ENCODE peak calls at places on chromosomes 16 and 17, in five cellular contexts. One of them, this sample, is unnamed. For H3K4me1 and H3K36me3, the result is how much of the 10 kb centered on the place peaks cover.

GRCh38 chr17:64685705-64686104 is 23.6 kb upstream of the SMURF2 start:
- DNase-seq in H1: no peak
- DNase-seq in upper lobe of left lung: no peak
- DNase-seq in stomach: no peak
- DNase-seq in tibial nerve: no peak
- DNase-seq in this sample: no peak

GRCh38 chr17:44108440-44109311 is 14.8 kb downstream of the HDAC5 start:
- DNase-seq in tibial nerve: peak
- DNase-seq in stomach: peak
- DNase-seq in H1: no peak
- DNase-seq in upper lobe of left lung: no peak
- DNase-seq in this sample: peak

GRCh38 chr17:73165616-73166404 is 1.0 kb downstream of the SSTR2 start:
- DNase-seq in upper lobe of left lung: peak
- DNase-seq in tibial nerve: no peak
- DNase-seq in stomach: no peak
- DNase-seq in H1: no peak
- DNase-seq in this sample: no peak

GRCh38 chr16:64589836-64590235 is 532.0 kb downstream of the CDH11 start:
- DNase-seq in tibial nerve: no peak
- DNase-seq in H1: no peak
- DNase-seq in stomach: no peak
- DNase-seq in upper lobe of left lung: no peak
- DNase-seq in this sample: no peak

GRCh38 chr16:1049976-1050247 is 22.6 kb upstream of the SSTR5 start:
- DNase-seq in stomach: no peak
- DNase-seq in H1: no peak
- DNase-seq in upper lobe of left lung: peak
- DNase-seq in tibial nerve: no peak
- DNase-seq in this sample: no peak

GRCh38 chr17:82938486-82939212 is 98.8 kb upstream of the ZNF750 start:
- DNase-seq in tibial nerve: no peak
- DNase-seq in stomach: no peak
- DNase-seq in upper lobe of left lung: no peak
- DNase-seq in H1: no peak
- DNase-seq in this sample: no peak

GRCh38 chr16:1101133-1101532 is 5.1 kb upstream of the C1QTNF8 start:
- DNase-seq in upper lobe of left lung: no peak
- DNase-seq in stomach: no peak
- DNase-seq in tibial nerve: no peak
- DNase-seq in H1: no peak
- DNase-seq in this sample: no peak

GRCh38 chr16:4314532-4315184 is 1.2 kb upstream of the GLIS2 start:
- DNase-seq in tibial nerve: no peak
- DNase-seq in H1: no peak
- DNase-seq in stomach: no peak
- DNase-seq in upper lobe of left lung: peak
- DNase-seq in this sample: no peak

GRCh38 chr17:21280081-21280518 is 4.4 kb upstream of the MAP2K3 start:
- DNase-seq in stomach: peak
- DNase-seq in tibial nerve: peak
- DNase-seq in upper lobe of left lung: peak
- DNase-seq in H1: no peak
- DNase-seq in this sample: peak

GRCh38 chr16:65044861-65045260 is 77.0 kb downstream of the CDH11 start:
- DNase-seq in tibial nerve: no peak
- DNase-seq in stomach: no peak
- DNase-seq in upper lobe of left lung: peak
- DNase-seq in H1: no peak
- DNase-seq in this sample: no peak

GRCh38 chr17:15255713-15256454 is 9.2 kb downstream of the PMP22 start:
- DNase-seq in H1: no peak
- DNase-seq in stomach: no peak
- DNase-seq in tibial nerve: no peak
- DNase-seq in upper lobe of left lung: no peak
- DNase-seq in this sample: no peak
- H3K4me1 ChIP-seq in H1: under half
- H3K4me1 ChIP-seq in stomach: half or more
- H3K4me1 ChIP-seq in tibial nerve: half or more
- H3K4me1 ChIP-seq in upper lobe of left lung: under half
- H3K4me1 ChIP-seq in this sample: under half

DNA sequence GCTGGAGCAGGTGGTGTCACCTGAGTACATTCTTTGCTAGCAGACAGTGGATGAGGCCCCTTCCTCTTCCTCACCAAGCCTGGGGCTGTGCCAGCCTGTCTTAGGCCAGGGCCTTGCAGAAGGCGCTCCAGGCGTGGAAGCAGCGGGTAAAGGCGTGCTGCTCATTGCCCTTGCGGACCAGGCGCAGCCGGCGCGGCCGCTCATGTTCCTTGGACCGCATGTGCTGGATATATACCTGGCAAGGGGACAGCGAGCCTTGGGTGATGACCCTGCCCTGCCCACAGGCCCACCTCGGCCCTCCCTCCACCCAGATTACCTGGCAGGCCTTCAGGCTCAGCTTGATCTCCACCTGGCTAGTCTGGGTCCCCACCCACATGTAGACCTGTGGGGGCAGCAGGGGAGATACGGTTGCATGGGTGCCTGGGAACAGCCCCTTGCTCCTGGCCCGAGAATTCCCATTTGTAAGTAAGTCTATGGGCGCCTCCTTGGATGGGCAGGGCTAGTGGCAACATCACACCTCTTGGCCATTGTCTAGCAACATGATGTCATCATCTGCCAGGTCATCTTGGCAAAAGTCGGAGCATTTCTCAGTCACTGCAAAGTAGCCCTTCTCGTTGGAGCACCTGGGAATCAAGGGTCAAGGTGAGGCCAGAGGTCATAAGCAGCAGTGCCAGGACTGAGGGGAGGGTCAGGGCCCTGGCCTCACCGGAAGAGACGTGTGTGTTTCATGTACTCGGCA is 13.3 kb downstream of the FLII start:
- DNase-seq in stomach: no peak
- DNase-seq in upper lobe of left lung: peak
- DNase-seq in tibial nerve: no peak
- DNase-seq in H1: no peak
- DNase-seq in this sample: no peak
- H3K36me3 ChIP-seq in stomach: half or more
- H3K36me3 ChIP-seq in upper lobe of left lung: half or more
- H3K36me3 ChIP-seq in tibial nerve: under half
- H3K36me3 ChIP-seq in H1: under half
- H3K36me3 ChIP-seq in this sample: under half

DNA sequence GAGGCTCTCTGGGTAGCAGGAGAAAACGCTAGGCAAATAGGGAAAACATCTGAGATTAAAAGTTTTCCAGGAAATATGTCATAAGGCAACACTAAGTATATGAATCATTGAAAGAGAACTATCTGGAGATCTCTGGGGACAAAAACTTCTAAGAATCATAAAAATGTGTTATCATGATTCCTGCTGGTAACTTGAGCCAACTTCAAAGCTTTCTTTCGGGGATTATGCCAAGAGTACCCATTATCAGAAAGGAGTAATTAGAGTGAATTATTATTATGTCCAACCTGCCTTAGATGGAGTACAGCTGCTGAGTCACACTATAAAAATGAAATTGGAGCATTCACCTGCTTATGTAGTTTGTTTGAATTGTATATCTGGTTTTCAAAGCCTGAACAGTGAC is 488.5 kb upstream of the SOX9 start:
- DNase-seq in H1: no peak
- DNase-seq in upper lobe of left lung: no peak
- DNase-seq in stomach: no peak
- DNase-seq in tibial nerve: no peak
- DNase-seq in this sample: no peak
- TF ChIP-seq EP300 in H1: no peak
- TF ChIP-seq EP300 in upper lobe of left lung: no peak
- TF ChIP-seq EP300 in stomach: no peak
- TF ChIP-seq EP300 in tibial nerve: no peak
- TF ChIP-seq EP300 in this sample: no peak

GRCh38 chr17:45291170-45291805 is 25.5 kb downstream of the MAP3K14 start:
- DNase-seq in upper lobe of left lung: no peak
- DNase-seq in tibial nerve: no peak
- DNase-seq in stomach: no peak
- DNase-seq in H1: no peak
- DNase-seq in this sample: no peak

GRCh38 chr17:45288825-45289224 is 26.9 kb upstream of the SPATA32 start:
- DNase-seq in stomach: peak
- DNase-seq in tibial nerve: no peak
- DNase-seq in H1: no peak
- DNase-seq in upper lobe of left lung: no peak
- DNase-seq in this sample: no peak

GRCh38 chr17:45289316-45290268 is 27.2 kb downstream of the MAP3K14 start:
- DNase-seq in tibial nerve: no peak
- DNase-seq in stomach: peak
- DNase-seq in upper lobe of left lung: no peak
- DNase-seq in H1: no peak
- DNase-seq in this sample: no peak

GRCh38 chr17:45292696-45293412 is 24.0 kb downstream of the MAP3K14 start:
- DNase-seq in upper lobe of left lung: no peak
- DNase-seq in tibial nerve: no peak
- DNase-seq in H1: no peak
- DNase-seq in stomach: no peak
- DNase-seq in this sample: no peak

DNA sequence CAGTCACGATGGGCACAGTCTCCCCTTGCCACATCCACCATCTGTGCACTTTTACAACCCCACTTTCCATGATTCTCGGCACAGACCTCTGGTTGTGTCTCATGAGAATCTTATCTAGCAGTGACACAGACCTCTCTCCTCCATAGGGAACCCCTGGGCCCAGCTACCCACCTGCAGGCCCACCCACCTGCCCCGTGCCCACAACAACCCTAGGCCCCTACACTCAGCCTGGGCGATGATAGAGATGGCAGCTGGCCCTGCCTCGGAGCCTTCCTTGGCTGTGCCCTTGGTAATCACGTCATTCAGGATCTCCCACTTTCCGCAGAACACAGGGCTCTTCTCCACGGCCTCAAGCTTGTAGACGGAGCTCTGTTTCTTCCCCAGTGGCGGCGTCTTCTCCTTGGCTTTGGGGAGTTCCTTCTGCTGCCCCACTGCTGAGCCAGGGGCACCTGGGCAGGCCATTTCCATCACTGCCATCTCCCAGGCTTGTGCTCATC is 26.5 kb downstream of the MAP3K14 start:
- DNase-seq in stomach: no peak
- DNase-seq in H1: no peak
- DNase-seq in upper lobe of left lung: no peak
- DNase-seq in tibial nerve: no peak
- DNase-seq in this sample: no peak
- H3K4me1 ChIP-seq in stomach: half or more
- H3K4me1 ChIP-seq in H1: under half
- H3K4me1 ChIP-seq in upper lobe of left lung: half or more
- H3K4me1 ChIP-seq in tibial nerve: under half
- H3K4me1 ChIP-seq in this sample: half or more

DNA sequence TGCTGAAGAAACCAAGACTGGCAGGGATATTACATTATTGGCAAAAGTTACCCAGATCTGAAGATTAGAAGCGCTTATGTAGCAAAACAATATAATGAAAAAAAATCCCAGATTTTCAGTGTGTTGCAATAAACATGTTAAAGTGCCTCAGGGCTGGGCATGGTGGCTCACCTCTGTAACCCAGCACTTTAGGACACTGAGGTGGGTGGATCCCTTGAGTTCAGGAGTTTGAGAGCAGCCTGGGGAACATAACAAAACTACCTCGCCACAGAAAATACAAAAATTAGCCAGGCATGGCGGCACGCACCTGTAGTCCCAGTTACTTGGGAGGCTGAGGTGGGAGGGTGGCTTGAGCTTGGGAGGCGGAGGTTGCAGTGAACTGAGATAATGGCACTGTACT is 6.8 kb downstream of the ZNF207 start:
- DNase-seq in H1: no peak
- DNase-seq in tibial nerve: no peak
- DNase-seq in upper lobe of left lung: no peak
- DNase-seq in stomach: no peak
- DNase-seq in this sample: no peak
- H3K36me3 ChIP-seq in H1: under half
- H3K36me3 ChIP-seq in tibial nerve: under half
- H3K36me3 ChIP-seq in upper lobe of left lung: half or more
- H3K36me3 ChIP-seq in stomach: half or more
- H3K36me3 ChIP-seq in this sample: under half

DNA sequence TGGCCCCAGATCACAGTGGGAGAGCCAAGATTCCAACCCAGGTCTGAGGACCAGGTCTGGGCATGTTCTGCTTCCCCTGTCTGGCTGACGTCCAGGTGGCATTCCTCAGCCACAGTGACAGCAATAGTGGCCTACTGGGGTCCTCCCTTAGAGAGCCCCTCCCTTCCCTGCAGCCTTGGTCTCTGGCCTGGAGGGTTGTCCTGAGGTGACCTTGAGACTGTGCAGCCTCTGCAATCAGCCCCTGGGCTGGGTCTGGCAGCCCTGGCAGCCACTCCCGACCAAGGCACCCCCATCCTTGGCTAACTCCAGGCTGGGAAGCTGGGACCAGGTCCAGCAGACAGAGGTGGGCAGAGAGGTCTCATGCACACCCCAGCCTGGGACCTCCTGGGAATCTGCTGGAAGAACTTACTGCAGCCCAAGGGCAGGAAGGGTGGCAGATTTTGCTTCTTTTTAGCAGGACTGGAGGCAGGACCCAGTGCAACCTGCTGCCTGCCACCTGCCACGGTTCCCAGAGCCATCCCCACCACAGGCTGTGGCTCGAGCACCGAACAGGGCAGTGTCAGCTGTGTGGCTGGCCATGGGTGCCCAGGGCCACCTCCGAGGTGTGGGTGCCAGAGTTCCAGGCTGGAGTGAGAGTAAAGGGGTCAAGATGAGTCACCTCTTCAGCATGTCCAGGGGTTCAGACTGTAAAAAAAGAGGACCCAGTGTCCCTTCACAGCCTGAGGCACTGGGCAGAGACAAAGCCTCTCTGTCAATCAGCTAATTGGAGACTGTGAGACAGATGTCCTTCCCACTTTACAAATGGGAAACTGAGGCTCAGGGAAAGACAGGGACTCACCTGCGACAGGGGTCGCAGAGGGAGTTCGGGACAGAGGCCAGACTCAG is 12.6 kb downstream of the GRB7 start:
- DNase-seq in H1: no peak
- DNase-seq in stomach: no peak
- DNase-seq in upper lobe of left lung: peak
- DNase-seq in tibial nerve: no peak
- DNase-seq in this sample: peak
- TF ChIP-seq EP300 in H1: no peak
- TF ChIP-seq EP300 in stomach: no peak
- TF ChIP-seq EP300 in upper lobe of left lung: no peak
- TF ChIP-seq EP300 in tibial nerve: no peak
- TF ChIP-seq EP300 in this sample: no peak

GRCh38 chr16:11587643-11588247 is 1.0 kb upstream of the LITAF start:
- DNase-seq in tibial nerve: no peak
- DNase-seq in upper lobe of left lung: no peak
- DNase-seq in stomach: no peak
- DNase-seq in H1: no peak
- DNase-seq in this sample: no peak
- H3K4me1 ChIP-seq in tibial nerve: under half
- H3K4me1 ChIP-seq in upper lobe of left lung: under half
- H3K4me1 ChIP-seq in stomach: under half
- H3K4me1 ChIP-seq in H1: under half
- H3K4me1 ChIP-seq in this sample: under half

GRCh38 chr16:30429418-30429677 is 482 bp downstream of the DCTPP1 start:
- DNase-seq in stomach: no peak
- DNase-seq in tibial nerve: no peak
- DNase-seq in upper lobe of left lung: no peak
- DNase-seq in H1: no peak
- DNase-seq in this sample: no peak
- H3K36me3 ChIP-seq in stomach: under half
- H3K36me3 ChIP-seq in tibial nerve: under half
- H3K36me3 ChIP-seq in upper lobe of left lung: under half
- H3K36me3 ChIP-seq in H1: under half
- H3K36me3 ChIP-seq in this sample: under half

This sample was measured in transverse colon.